ENCODE peak calls at places on chromosome 20, in seven cellular contexts. O is lower lobe of right lung; Q is RPMI7951; X is tibial artery; E is stimulated activated CD4-positive, alpha-beta T cell treated with anti-CD3 and anti-CD28 coated beads, Interleukin-15, amount 100 ng/mL, for 24 hours; I is effector CD4-positive, alpha-beta T cell; W is stimulated activated CD8-positive, alpha-beta memory T cell treated with anti-CD3 and anti-CD28 coated beads, Interleukin-12 subunit alpha, Interleukin-12 subunit beta, amount 100 ng/mL, for 4 hours. J is an unnamed sample.

GRCh38 chr20:32358883-32359632 is 927 bp downstream of the ASXL1 start:
- DNase-seq in I (peak), W (peak), X (peak), E (peak), Q (peak), O (peak), J (peak)

GRCh38 chr20:47456952-47457724 is 44.5 kb upstream of the NCOA3 start:
- DNase-seq in Q (peak), O (no peak), X (no peak), I (no peak), W (no peak), E (peak), J (no peak)

GRCh38 chr20:63937596-63937995 is 18.6 kb downstream of the UCKL1 start:
- DNase-seq in O (no peak), W (no peak), E (peak), X (no peak), Q (no peak), I (no peak), J (no peak)

GRCh38 chr20:36064661-36065426 is 89.7 kb upstream of the EPB41L1 start:
- DNase-seq in I (peak), Q (peak), X (peak), E (peak), W (peak), O (peak), J (peak)

GRCh38 chr20:38034108-38034649 is 633 bp downstream of the RPRD1B start:
- DNase-seq in I (no peak), O (no peak), X (no peak), E (peak), Q (peak), W (no peak), J (no peak)

GRCh38 chr20:4711511-4711910 is 10.2 kb upstream of the PRND start:
- DNase-seq in X (no peak), Q (no peak), O (no peak), E (no peak), I (no peak), W (no peak), J (no peak)

GRCh38 chr20:46683939-46684750 is 5.1 kb downstream of the TP53RK start:
- DNase-seq in Q (peak), I (no peak), W (no peak), E (peak), O (peak), X (peak), J (no peak)

GRCh38 chr20:23658336-23658735 is 20.6 kb upstream of the CST3 start:
- DNase-seq in X (no peak), Q (no peak), O (no peak), W (no peak), I (no peak), E (no peak), J (no peak)

GRCh38 chr20:40192083-40192482 is 497.0 kb downstream of the MAFB start:
- DNase-seq in W (no peak), Q (peak), X (no peak), E (no peak), O (no peak), I (no peak), J (no peak)

GRCh38 chr20:59146801-59147118 is 16.9 kb upstream of the ZNF831 start:
- DNase-seq in O (no peak), X (no peak), W (no peak), Q (no peak), E (no peak), I (no peak), J (no peak)

GRCh38 chr20:49706548-49707517 is 6.8 kb downstream of the B4GALT5 start:
- DNase-seq in W (no peak), Q (no peak), O (no peak), I (no peak), E (no peak), X (no peak), J (no peak)

GRCh38 chr20:1900321-1900791 is 5.1 kb downstream of the SIRPA start:
- DNase-seq in I (no peak), X (peak), E (no peak), O (no peak), W (no peak), Q (peak), J (no peak)

GRCh38 chr20:62900692-62901584 is 25.4 kb downstream of the DIDO1 start:
- DNase-seq in I (no peak), E (no peak), W (no peak), O (no peak), X (no peak), Q (no peak), J (no peak)

GRCh38 chr20:31945790-31946189 is 6.1 kb downstream of the PDRG1 start:
- DNase-seq in I (no peak), Q (no peak), E (no peak), W (no peak), O (no peak), X (no peak), J (no peak)

GRCh38 chr20:11376998-11377397 is 540.7 kb upstream of the BTBD3 start:
- DNase-seq in X (no peak), Q (peak), I (no peak), O (no peak), W (no peak), E (no peak), J (no peak)

GRCh38 chr20:47791084-47791599 is 5.9 kb upstream of the SULF2 start:
- DNase-seq in X (no peak), I (no peak), E (no peak), W (no peak), Q (peak), O (no peak), J (no peak)

GRCh38 chr20:41524980-41525613 is 93.1 kb downstream of the CHD6 start:
- DNase-seq in E (no peak), O (peak), X (peak), W (no peak), I (no peak), Q (peak), J (no peak)

GRCh38 chr20:49323622-49324238 is 45.9 kb upstream of the ZNFX1 start:
- DNase-seq in E (peak), O (no peak), I (no peak), Q (peak), X (no peak), W (no peak), J (no peak)

J was measured in effector memory CD4-positive, alpha-beta T cell.